ENCODE peak calls at places on chromosomes 4 and X, in seven cellular contexts. One of them, this sample, is unnamed.

GRCh38 chr4:146243141-146243882 is 29.0 kb downstream of the REELD1 start:
- DNase-seq in T1000: no peak
- DNase-seq in epithelial cell of prostate: no peak
- DNase-seq in NCI-H345: no peak
- DNase-seq in HS-5: no peak
- DNase-seq in midbrain: no peak
- DNase-seq in NCI-H187 treated with DMSO at 0.1 percent for 48 hours: no peak
- DNase-seq in this sample: no peak

GRCh38 chrX:16416588-16416987 is 233.4 kb upstream of the S100G start:
- DNase-seq in NCI-H187 treated with DMSO at 0.1 percent for 48 hours: no peak
- DNase-seq in epithelial cell of prostate: no peak
- DNase-seq in midbrain: no peak
- DNase-seq in HS-5: no peak
- DNase-seq in NCI-H345: no peak
- DNase-seq in T1000: no peak
- DNase-seq in this sample: no peak

GRCh38 chr4:985123-985830 is 1.6 kb upstream of the IDUA start:
- DNase-seq in HS-5: no peak
- DNase-seq in epithelial cell of prostate: no peak
- DNase-seq in T1000: no peak
- DNase-seq in midbrain: no peak
- DNase-seq in NCI-H187 treated with DMSO at 0.1 percent for 48 hours: no peak
- DNase-seq in NCI-H345: no peak
- DNase-seq in this sample: peak

GRCh38 chrX:10071451-10072163 is 85.2 kb upstream of the CLCN4 start:
- DNase-seq in HS-5: no peak
- DNase-seq in epithelial cell of prostate: no peak
- DNase-seq in T1000: no peak
- DNase-seq in midbrain: no peak
- DNase-seq in NCI-H345: peak
- DNase-seq in NCI-H187 treated with DMSO at 0.1 percent for 48 hours: no peak
- DNase-seq in this sample: peak

GRCh38 chr4:96786306-96786705 is 946.4 kb downstream of the PDHA2 start:
- DNase-seq in NCI-H187 treated with DMSO at 0.1 percent for 48 hours: no peak
- DNase-seq in HS-5: no peak
- DNase-seq in epithelial cell of prostate: no peak
- DNase-seq in midbrain: no peak
- DNase-seq in T1000: no peak
- DNase-seq in NCI-H345: no peak
- DNase-seq in this sample: no peak

GRCh38 chr4:7689773-7690693 is 249.6 kb downstream of the AFAP1 start:
- DNase-seq in HS-5: no peak
- DNase-seq in T1000: no peak
- DNase-seq in NCI-H345: no peak
- DNase-seq in NCI-H187 treated with DMSO at 0.1 percent for 48 hours: no peak
- DNase-seq in epithelial cell of prostate: no peak
- DNase-seq in midbrain: no peak
- DNase-seq in this sample: no peak

GRCh38 chr4:152265149-152265621 is 270.7 kb downstream of the FBXW7 start:
- DNase-seq in T1000: peak
- DNase-seq in epithelial cell of prostate: peak
- DNase-seq in midbrain: no peak
- DNase-seq in NCI-H345: peak
- DNase-seq in NCI-H187 treated with DMSO at 0.1 percent for 48 hours: no peak
- DNase-seq in HS-5: no peak
- DNase-seq in this sample: no peak

GRCh38 chrX:134418317-134419113 is 41.5 kb upstream of the HPRT1 start:
- DNase-seq in NCI-H187 treated with DMSO at 0.1 percent for 48 hours: no peak
- DNase-seq in NCI-H345: no peak
- DNase-seq in HS-5: no peak
- DNase-seq in epithelial cell of prostate: no peak
- DNase-seq in midbrain: no peak
- DNase-seq in T1000: no peak
- DNase-seq in this sample: no peak

GRCh38 chr4:23500876-23501275 is 389.0 kb downstream of the PPARGC1A start:
- DNase-seq in NCI-H345: peak
- DNase-seq in T1000: no peak
- DNase-seq in epithelial cell of prostate: no peak
- DNase-seq in HS-5: no peak
- DNase-seq in midbrain: no peak
- DNase-seq in NCI-H187 treated with DMSO at 0.1 percent for 48 hours: no peak
- DNase-seq in this sample: no peak

GRCh38 chrX:96715412-96715940 is 30.8 kb downstream of the DIAPH2 start:
- DNase-seq in NCI-H345: no peak
- DNase-seq in HS-5: peak
- DNase-seq in T1000: no peak
- DNase-seq in epithelial cell of prostate: no peak
- DNase-seq in midbrain: no peak
- DNase-seq in NCI-H187 treated with DMSO at 0.1 percent for 48 hours: no peak
- DNase-seq in this sample: no peak

GRCh38 chrX:18146954-18147353 is 73.7 kb downstream of the BEND2 start:
- DNase-seq in T1000: peak
- DNase-seq in NCI-H345: no peak
- DNase-seq in midbrain: no peak
- DNase-seq in NCI-H187 treated with DMSO at 0.1 percent for 48 hours: no peak
- DNase-seq in epithelial cell of prostate: no peak
- DNase-seq in HS-5: no peak
- DNase-seq in this sample: no peak

This sample was measured in cerebellar cortex.